ENCODE peak calls at places on chromosomes 3 and 15, in seven cellular contexts. O is AG04450, S is PC-3, X is BJ, N is ascending aorta, U is H7, V is breast epithelium. C is an unnamed sample. For H3K27me3, the result is how much of the 10 kb centered on the place peaks cover.

GRCh38 chr3:111047812-111048435 is 23.7 kb upstream of the NECTIN3 start:
- DNase-seq in S (no peak), V (no peak), O (no peak), X (no peak), U (no peak), N (no peak), C (no peak)

GRCh38 chr3:46187876-46188275 is 20.2 kb downstream of the CCR1 start:
- DNase-seq in N (no peak), X (no peak), V (no peak), U (no peak), O (no peak), S (peak), C (no peak)

GRCh38 chr3:171260430-171260829 is 199.8 kb downstream of the TNIK start:
- DNase-seq in S (no peak), N (no peak), V (no peak), X (no peak), U (no peak), O (no peak), C (no peak)

GRCh38 chr3:57110797-57111196 is 50.3 kb downstream of the SPATA12 start:
- DNase-seq in S (no peak), O (no peak), X (no peak), V (no peak), U (no peak), N (no peak), C (no peak)

GRCh38 chr3:143658869-143659268 is 189.4 kb downstream of the SLC9A9 start:
- DNase-seq in S (no peak), U (no peak), V (no peak), X (no peak), N (no peak), O (no peak), C (no peak)

GRCh38 chr15:75307778-75308390 is 25.2 kb downstream of the GOLGA6D start:
- DNase-seq in S (peak), O (no peak), X (no peak), V (no peak), U (peak), N (no peak), C (no peak)

GRCh38 chr3:52240059-52240885 is 1.3 kb upstream of the TWF2 start:
- DNase-seq in V (no peak), N (no peak), O (peak), X (peak), U (peak), S (peak), C (no peak)

GRCh38 chr15:33908396-33908795 is 59.9 kb upstream of the CHRM5 start:
- DNase-seq in O (no peak), S (no peak), V (no peak), U (no peak), N (no peak), X (no peak), C (no peak)

GRCh38 chr15:66294157-66294931 is 976 bp downstream of the DIS3L start:
- DNase-seq in V (no peak), U (no peak), N (no peak), X (peak), O (peak), S (peak), C (peak)

GRCh38 chr15:28085489-28086174 is 13.5 kb downstream of the OCA2 start:
- DNase-seq in O (no peak), X (no peak), V (no peak), N (no peak), U (no peak), S (no peak), C (no peak)

GRCh38 chr15:84598250-84598649 is 2.6 kb upstream of the ZSCAN2 start:
- DNase-seq in V (no peak), U (no peak), N (no peak), X (no peak), O (no peak), S (no peak), C (no peak)

GRCh38 chr3:99330924-99331532 is 307.4 kb upstream of the COL8A1 start:
- DNase-seq in O (no peak), U (no peak), N (no peak), S (peak), V (no peak), X (no peak), C (no peak)

GRCh38 chr3:189464800-189465199 is 166.4 kb upstream of the TP63 start:
- DNase-seq in V (no peak), U (no peak), S (no peak), N (no peak), O (no peak), X (no peak), C (no peak)

GRCh38 chr15:77542491-77543001 is 90.2 kb downstream of the LINGO1 start:
- DNase-seq in N (no peak), S (peak), O (no peak), U (peak), X (no peak), V (no peak), C (no peak)

GRCh38 chr15:75043509-75044257 is 20.3 kb downstream of the PPCDC start:
- DNase-seq in N (peak), X (peak), U (no peak), V (peak), O (peak), S (no peak), C (no peak)

GRCh38 chr15:28944286-28944685 is 58.5 kb downstream of the APBA2 start:
- DNase-seq in O (no peak), V (no peak), N (no peak), S (no peak), U (peak), X (no peak), C (no peak)

GRCh38 chr3:10666621-10667020 is 149.4 kb upstream of the SLC6A11 start:
- DNase-seq in O (no peak), N (no peak), U (peak), S (no peak), V (no peak), X (no peak), C (no peak)

GRCh38 chr15:70271422-70272088 is 173.8 kb upstream of the TLE3 start:
- DNase-seq in U (peak), X (peak), S (peak), V (no peak), N (peak), O (peak), C (no peak)

GRCh38 chr3:79737530-79737929 is 30.3 kb downstream of the ROBO1 start:
- DNase-seq in N (no peak), V (no peak), X (no peak), S (no peak), U (no peak), O (no peak), C (no peak)

GRCh38 chr3:38168988-38169363 is 3.6 kb downstream of the OXSR1 start:
- DNase-seq in U (no peak), X (no peak), S (peak), O (no peak), V (no peak), N (no peak), C (no peak)

GRCh38 chr3:39189648-39190269 is 2.6 kb downstream of the XIRP1 start:
- DNase-seq in N (no peak), X (no peak), V (peak), S (peak), U (peak), O (no peak), C (peak)

GRCh38 chr3:57691411-57692133 is 1.3 kb downstream of the DENND6A start:
- DNase-seq in S (no peak), V (no peak), X (no peak), U (no peak), N (no peak), O (no peak), C (no peak)

GRCh38 chr3:27715454-27715806 is 6.7 kb downstream of the EOMES start:
- DNase-seq in U (peak), O (no peak), S (no peak), X (no peak), N (no peak), V (no peak), C (no peak)
- H3K27me3 ChIP-seq in U (half or more), O (half or more), S (under half), X (under half), N (under half), V (under half), C (under half)

GRCh38 chr3:160125188-160125587 is 100.0 kb upstream of the C3orf80 start:
- DNase-seq in N (no peak), V (no peak), S (no peak), X (no peak), U (no peak), O (no peak), C (no peak)

GRCh38 chr3:160127308-160127707 is 97.9 kb upstream of the C3orf80 start:
- DNase-seq in O (no peak), N (no peak), X (no peak), U (no peak), V (no peak), S (peak), C (no peak)

GRCh38 chr3:160128086-160128485 is 97.1 kb upstream of the C3orf80 start:
- DNase-seq in S (no peak), V (no peak), X (no peak), U (no peak), O (no peak), N (no peak), C (no peak)

GRCh38 chr3:160126046-160126445 is 99.2 kb upstream of the C3orf80 start:
- DNase-seq in U (no peak), N (no peak), V (no peak), O (no peak), S (no peak), X (no peak), C (no peak)

DNA sequence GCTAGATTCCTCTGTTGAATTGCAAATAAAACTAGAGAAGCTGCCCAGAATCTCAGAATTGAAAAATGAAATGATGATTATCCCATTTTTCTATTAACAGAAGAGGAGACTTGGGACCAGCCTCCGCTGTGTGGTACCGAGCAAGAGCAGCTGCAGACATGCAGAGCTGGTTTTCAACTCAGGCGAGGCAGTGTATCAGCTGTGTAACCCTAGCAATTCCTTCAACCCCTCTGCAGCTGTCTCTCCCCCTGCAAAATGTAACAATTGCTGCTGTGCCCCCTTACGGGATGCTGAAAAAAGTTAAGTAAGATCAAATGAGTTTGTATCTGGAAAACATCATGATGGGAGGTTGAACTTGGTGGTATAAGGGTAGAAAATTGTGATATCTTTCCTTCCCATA is 98.5 kb upstream of the C3orf80 start:
- DNase-seq in N (no peak), V (no peak), S (no peak), O (no peak), X (no peak), U (no peak), C (no peak)
- H3K27me3 ChIP-seq in N (under half), V (under half), S (under half), O (under half), X (under half), U (under half), C (under half)

DNA sequence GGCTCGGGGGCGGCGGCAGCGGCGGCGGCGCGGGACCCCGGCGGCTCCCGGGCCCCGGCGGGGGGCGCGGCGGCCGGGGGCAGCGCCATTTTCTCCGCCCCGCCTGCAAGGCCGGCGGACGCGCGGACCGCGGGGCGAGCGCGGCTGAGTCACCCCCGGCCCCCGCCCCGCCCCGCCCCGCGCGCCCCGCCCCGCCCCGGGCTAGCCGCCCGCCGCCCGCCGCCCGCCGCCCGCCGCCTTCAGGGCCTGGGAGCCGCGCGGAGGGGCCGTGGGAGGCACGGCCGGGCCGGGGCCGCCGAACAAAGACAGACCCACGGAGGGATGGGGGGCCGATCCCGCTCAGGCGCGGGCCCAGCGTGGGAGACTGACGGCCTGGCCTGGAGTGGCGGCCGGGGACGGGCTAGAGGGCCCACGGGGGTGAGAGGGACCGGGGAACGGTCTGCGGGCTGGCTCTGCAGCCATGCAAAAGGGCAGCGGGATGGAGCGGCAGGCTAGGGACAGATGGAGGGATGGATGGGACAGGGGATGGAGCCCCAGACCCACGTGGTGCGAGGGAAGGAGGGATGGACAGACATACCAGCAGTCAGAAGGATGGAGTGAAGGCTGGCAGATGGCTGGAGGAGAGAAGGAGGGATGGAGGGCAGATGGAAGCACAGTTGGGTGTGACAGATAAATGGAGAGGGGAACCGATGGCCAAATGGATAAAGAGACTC is at the start of gene EIF4E3:
- DNase-seq in O (no peak), X (no peak), S (peak), V (no peak), N (no peak), U (peak), C (peak)
- H3K27me3 ChIP-seq in O (under half), X (under half), S (under half), V (under half), N (under half), U (under half), C (under half)

DNA sequence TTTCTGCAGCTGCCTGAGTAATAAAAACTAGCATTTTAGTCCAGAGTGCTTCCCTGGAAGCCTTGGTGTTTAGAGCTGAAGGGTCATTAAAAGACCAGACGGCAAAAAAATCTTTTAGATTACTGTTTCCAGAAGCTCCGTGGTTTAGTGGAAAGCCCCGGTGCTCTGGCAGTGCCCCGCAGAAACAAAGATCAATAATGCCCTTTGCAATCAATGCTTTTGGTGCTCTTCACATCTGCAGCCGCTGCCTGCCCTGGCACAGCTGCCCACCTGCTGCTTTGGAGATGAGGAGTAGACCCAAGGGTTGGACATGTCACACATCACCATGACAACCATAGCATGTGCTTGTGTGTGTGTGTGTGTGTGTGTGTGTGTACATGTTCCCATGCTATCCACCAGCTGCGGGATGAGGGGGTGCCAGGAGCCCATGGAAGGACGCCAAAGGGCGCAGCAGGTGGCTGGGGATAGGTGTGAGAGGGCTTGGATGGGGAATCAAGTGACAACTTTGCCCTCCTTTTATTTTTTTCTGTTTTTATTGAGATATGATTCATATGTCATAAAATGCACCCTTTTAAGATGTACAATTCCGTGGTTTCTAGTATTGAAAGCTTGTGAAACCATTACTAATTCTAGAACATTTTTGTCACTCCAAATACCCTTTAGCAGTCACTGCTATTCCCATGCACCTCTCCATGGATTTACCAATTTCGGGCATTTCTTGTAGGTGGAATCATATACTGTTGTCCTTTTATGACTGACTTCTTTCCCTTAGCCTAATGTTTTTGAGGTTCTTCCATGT is 75.7 kb upstream of the KLHL25 start:
- DNase-seq in O (no peak), U (no peak), V (no peak), X (no peak), S (no peak), N (no peak), C (no peak)
- H3K27me3 ChIP-seq in O (under half), U (under half), V (under half), X (under half), S (under half), N (under half), C (under half)

GRCh38 chr3:13530241-13531009 is 18.5 kb upstream of the FBLN2 start:
- DNase-seq in U (no peak), S (no peak), X (no peak), N (no peak), O (no peak), V (no peak), C (no peak)

GRCh38 chr3:13526626-13526949 is 22.3 kb upstream of the FBLN2 start:
- DNase-seq in V (no peak), X (no peak), O (no peak), S (no peak), N (no peak), U (peak), C (no peak)

GRCh38 chr3:13532085-13532484 is 16.8 kb upstream of the FBLN2 start:
- DNase-seq in O (no peak), S (no peak), X (no peak), V (no peak), U (no peak), N (no peak), C (no peak)

GRCh38 chr3:13528217-13528801 is 20.6 kb upstream of the FBLN2 start:
- DNase-seq in X (no peak), O (no peak), S (peak), N (no peak), V (no peak), U (peak), C (no peak)

DNA sequence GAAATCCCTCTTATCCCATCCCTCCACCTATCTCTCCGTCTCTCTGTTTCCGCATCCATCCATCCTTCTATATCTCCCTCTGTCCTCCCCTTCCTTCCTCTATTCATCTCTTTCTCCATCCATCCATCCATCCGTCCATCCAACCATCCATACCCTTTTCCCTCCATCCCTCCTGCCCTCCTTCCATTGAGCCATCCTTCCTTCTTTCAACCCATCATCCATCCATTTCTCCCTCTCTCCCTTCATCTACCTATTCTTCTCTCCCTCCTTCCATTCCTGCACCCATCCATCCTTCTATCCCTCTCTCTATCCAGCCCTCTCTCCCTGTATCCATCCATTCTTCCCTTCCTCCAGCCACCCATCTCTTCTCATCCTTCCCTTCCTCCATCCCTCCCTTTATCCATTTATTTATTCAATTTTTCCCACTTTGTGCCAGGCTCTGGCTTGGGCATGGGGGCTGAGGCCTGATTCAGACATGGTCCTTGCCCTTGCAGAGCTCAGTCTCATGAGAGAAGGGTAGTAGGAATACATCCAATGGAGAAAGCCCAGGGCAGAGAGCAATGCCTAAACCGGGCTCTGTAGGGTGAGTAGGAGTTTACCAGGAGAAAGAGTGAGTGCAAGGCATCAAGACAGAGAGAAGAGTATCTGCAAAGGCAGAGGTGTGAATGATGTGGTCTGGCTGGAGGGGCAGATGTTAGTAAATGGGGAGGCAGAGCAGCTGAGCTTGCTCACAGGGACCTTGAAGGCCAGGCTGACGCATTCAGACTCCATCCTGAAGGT is 19.5 kb upstream of the FBLN2 start:
- DNase-seq in S (no peak), U (no peak), V (no peak), O (no peak), X (no peak), N (no peak), C (no peak)
- H3K27me3 ChIP-seq in S (under half), U (under half), V (under half), O (under half), X (under half), N (under half), C (under half)

GRCh38 chr3:32839714-32840085 is 21.9 kb downstream of the TRIM71 start:
- DNase-seq in U (no peak), V (no peak), O (no peak), N (no peak), X (no peak), S (no peak), C (no peak)
- H3K27me3 ChIP-seq in U (under half), V (under half), O (under half), N (under half), X (under half), S (under half), C (under half)

GRCh38 chr15:89389841-89390603 is 55.4 kb upstream of the POLG start:
- DNase-seq in V (no peak), X (no peak), U (peak), N (no peak), S (no peak), O (no peak), C (no peak)
- H3K27me3 ChIP-seq in V (under half), X (under half), U (half or more), N (under half), S (under half), O (half or more), C (under half)

DNA sequence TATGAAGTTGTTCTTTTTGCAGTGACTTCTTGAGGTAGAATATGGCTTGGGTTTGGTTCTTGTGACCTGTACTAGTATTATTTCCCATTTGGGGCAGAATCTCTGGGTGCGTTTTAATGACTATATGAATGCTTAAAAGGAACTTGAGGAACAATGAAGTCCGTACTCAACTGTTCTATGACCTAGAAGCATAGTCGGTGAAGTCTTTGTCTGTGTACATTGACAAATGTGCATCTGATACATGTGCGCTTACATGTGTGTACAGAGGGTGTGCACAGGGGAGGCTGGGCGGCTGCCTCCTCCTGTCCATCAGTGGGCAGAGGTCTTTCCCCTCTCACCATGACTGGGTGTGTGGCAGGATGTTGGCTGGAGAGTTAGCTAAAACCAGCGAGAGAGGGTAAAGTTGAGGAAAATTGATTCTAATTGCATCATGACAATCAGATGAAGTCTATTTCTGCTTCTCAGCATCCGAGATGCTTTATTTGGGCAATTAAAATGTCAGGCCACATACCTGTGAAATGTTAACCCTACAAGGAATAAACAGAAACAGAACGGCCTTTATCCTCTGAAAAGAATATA is 1.0 kb upstream of the NR2F2 start:
- DNase-seq in U (no peak), S (peak), N (no peak), X (no peak), O (no peak), V (no peak), C (no peak)
- H3K27me3 ChIP-seq in U (half or more), S (under half), N (under half), X (under half), O (under half), V (under half), C (half or more)